ENCODE peak calls at places on chromosomes 7 and 10, in ten cellular contexts. G, N, V, D, T, R, I, O, P and Z are unnamed samples.

GRCh38 chr7:133854739-133855138 is 272.4 kb upstream of the LRGUK start:
- DNase-seq in V (no peak), I (peak), T (no peak), N (no peak), G (no peak), R (no peak), P (no peak), O (no peak), D (no peak), Z (peak)

GRCh38 chr10:43409385-43410109 is 561 bp upstream of the HNRNPF start:
- DNase-seq in V (peak), N (no peak), T (no peak), I (peak), D (no peak), G (no peak), O (peak), R (peak), P (peak), Z (peak)

GRCh38 chr7:70693300-70693689 is 438.6 kb upstream of the GALNT17 start:
- DNase-seq in O (peak), G (peak), R (no peak), V (peak), T (no peak), D (no peak), N (no peak), P (peak), I (no peak), Z (no peak)

GRCh38 chr7:23106491-23106800 is 861 bp downstream of the KLHL7 start:
- DNase-seq in N (no peak), G (no peak), R (no peak), V (no peak), D (no peak), O (no peak), P (no peak), T (peak), I (no peak), Z (no peak)

GRCh38 chr10:131822694-131823245 is 78.0 kb upstream of the PPP2R2D start:
- DNase-seq in R (peak), N (no peak), G (no peak), D (no peak), P (no peak), T (no peak), O (no peak), I (no peak), V (no peak), Z (no peak)

GRCh38 chr7:15457959-15458955 is 103.6 kb downstream of the AGMO start:
- DNase-seq in T (no peak), I (no peak), D (no peak), R (no peak), O (no peak), P (no peak), V (no peak), G (no peak), N (no peak), Z (no peak)

GRCh38 chr7:94297397-94297838 is 97.3 kb upstream of the COL1A2 start:
- DNase-seq in V (peak), I (peak), D (no peak), G (peak), T (no peak), P (peak), N (peak), R (no peak), O (peak), Z (no peak)

GRCh38 chr10:3950676-3951275 is 165.8 kb upstream of the KLF6 start:
- DNase-seq in T (no peak), D (no peak), V (no peak), R (no peak), I (no peak), N (no peak), P (no peak), G (no peak), O (no peak), Z (no peak)

GRCh38 chr10:80518143-80518806 is 19.4 kb upstream of the SH2D4B start:
- DNase-seq in R (no peak), O (no peak), I (no peak), N (no peak), T (no peak), P (no peak), D (no peak), G (no peak), V (no peak), Z (no peak)
- H3K27ac ChIP-seq in R (peak), O (no peak), I (no peak), N (no peak), T (no peak), P (peak), D (peak), G (peak), V (peak), Z (no peak)

DNA sequence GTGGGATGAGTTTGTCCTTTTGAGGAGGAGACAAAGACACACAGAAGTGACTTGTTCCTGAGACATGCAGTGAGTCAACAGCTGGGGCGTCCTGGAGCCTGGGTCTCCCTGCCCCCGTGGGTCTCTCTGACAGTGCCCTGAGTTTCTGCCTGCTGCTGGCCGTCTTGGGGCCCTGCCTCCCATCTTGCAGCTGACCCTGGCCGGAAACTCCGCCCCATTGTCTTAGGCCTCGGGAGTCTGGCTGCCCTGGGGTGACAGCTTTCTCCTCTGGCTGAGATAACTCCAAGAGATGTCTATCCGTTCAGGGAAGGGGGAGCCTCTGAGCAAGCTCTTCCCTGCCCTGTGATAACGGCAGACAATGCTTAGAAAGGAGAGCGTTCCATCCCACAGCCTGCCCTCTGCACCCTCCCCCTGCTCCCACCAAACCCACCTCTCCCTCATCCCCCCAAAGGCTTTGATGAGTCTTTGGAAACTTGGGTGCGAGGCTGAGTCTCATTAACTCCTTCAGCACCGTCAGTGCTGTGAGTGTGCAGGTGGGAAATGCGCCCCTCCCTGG is 69.5 kb upstream of the PODXL start:
- DNase-seq in N (peak), O (peak), P (peak), I (peak), T (peak), D (no peak), R (no peak), G (no peak), V (peak), Z (no peak)
- H3K4me3 ChIP-seq in N (no peak), O (no peak), P (no peak), I (no peak), T (peak), D (no peak), R (no peak), G (no peak), V (no peak), Z (no peak)

GRCh38 chr7:2810682-2811471 is 33.2 kb downstream of the GNA12 start:
- DNase-seq in N (no peak), O (peak), V (no peak), G (no peak), T (no peak), P (no peak), I (no peak), D (no peak), R (no peak), Z (no peak)
- H3K27ac ChIP-seq in N (peak), O (peak), V (peak), G (peak), T (peak), P (peak), I (no peak), D (peak), R (peak), Z (no peak)

GRCh38 chr7:76202666-76203030 is 952 bp downstream of the SRRM3 start:
- DNase-seq in G (no peak), R (no peak), I (no peak), P (no peak), D (no peak), T (no peak), N (no peak), V (no peak), O (no peak), Z (no peak)
- H3K4me3 ChIP-seq in G (no peak), R (no peak), I (no peak), P (no peak), D (no peak), T (no peak), N (no peak), V (no peak), O (no peak), Z (no peak)

GRCh38 chr10:103853428-103854264 is 1.7 kb downstream of the SH3PXD2A start:
- DNase-seq in G (no peak), I (no peak), N (no peak), R (no peak), D (no peak), V (no peak), T (no peak), P (no peak), O (no peak), Z (peak)
- H3K27ac ChIP-seq in G (peak), I (no peak), N (no peak), R (no peak), D (peak), V (peak), T (no peak), P (peak), O (peak), Z (peak)

DNA sequence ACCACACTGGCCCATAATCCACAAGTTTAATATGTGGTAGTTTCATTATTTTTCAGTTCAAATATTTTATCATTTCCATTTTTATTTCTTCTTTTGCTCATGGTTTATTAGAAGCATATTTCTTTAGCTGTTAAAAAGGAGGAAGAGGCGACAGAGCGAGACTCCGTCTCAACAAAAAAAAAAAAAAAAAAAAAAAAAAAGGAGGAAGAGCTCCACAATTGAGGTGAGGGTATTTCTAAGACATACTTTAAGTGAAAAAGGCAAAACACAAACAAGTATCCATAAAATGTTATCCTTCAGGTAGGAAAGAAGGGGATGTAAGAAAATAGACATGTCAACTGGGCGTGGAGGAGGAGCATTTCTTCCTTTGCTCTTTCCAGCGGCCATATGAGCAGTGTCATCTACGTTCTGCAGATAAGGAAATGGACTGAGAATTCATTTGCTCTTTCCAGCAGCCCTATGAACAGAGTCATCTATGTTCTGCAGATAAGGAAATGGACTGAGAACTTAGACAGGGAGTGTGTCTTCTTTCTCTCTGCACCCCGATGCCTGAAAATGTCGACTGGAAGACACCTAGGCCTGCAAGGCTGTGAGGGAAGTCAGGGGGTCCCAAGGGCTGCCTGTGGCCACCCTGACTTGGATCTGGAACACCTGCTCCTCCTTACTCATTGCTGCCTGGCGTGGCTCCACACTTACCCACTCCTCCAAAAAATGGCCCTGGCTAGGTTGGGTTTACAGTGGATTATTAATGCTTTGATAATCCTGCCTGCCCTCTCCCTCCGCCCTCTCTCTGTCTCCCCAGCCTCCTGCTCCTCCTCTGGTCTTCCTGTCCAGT is 18.9 kb upstream of the RAMP3 start:
- DNase-seq in O (peak), G (no peak), N (no peak), V (no peak), D (no peak), P (no peak), T (no peak), I (no peak), R (no peak), Z (peak)
- H3K4me3 ChIP-seq in O (no peak), G (no peak), N (no peak), V (no peak), D (no peak), P (no peak), T (no peak), I (no peak), R (no peak), Z (no peak)